ENCODE peak calls at places on chromosomes 13 and 19, in six cellular contexts. X, Z, H, M, L and K are unnamed samples.

GRCh38 chr19:4713384-4713951 is 10.2 kb downstream of the DPP9 start:
- DNase-seq in M (no peak), Z (peak; percentile 89), X (peak; percentile 96), H (peak; percentile 99), L (peak; percentile 99), K (peak; percentile 58)

GRCh38 chr19:43470288-43470687 is 4.9 kb upstream of the LYPD3 start:
- DNase-seq in M (peak; percentile 78), H (peak; percentile 32), X (peak; percentile 32), Z (no peak), L (peak; percentile 71), K (peak; percentile 24)

GRCh38 chr19:16338470-16339360 is 14.1 kb downstream of the KLF2 start:
- DNase-seq in L (peak; percentile 88), X (peak; percentile 95), H (peak; percentile 72), Z (peak; percentile 89), M (peak; percentile 86), K (peak; percentile 69)

GRCh38 chr13:102550507-102550906 is 46.3 kb upstream of the TPP2 start:
- DNase-seq in X (no peak), H (no peak), M (no peak), L (no peak), Z (no peak), K (no peak)

GRCh38 chr19:43812259-43812658 is 10.0 kb upstream of the LYPD5 start:
- DNase-seq in M (no peak), H (no peak), L (no peak), X (no peak), Z (no peak), K (no peak)

GRCh38 chr19:17282488-17283256 is 971 bp downstream of the ANKLE1 start:
- DNase-seq in H (peak; percentile 72), M (peak; percentile 91), X (peak; percentile 61), L (peak; percentile 80), Z (no peak), K (no peak)

GRCh38 chr19:3249408-3249807 is 24.9 kb downstream of the CELF5 start:
- DNase-seq in L (no peak), Z (no peak), M (peak; percentile 34), H (no peak), X (no peak), K (no peak)

GRCh38 chr13:30551194-30551593 is 66.5 kb upstream of the USPL1 start:
- DNase-seq in H (peak; percentile 24), X (no peak), M (no peak), L (peak; percentile 57), Z (no peak), K (no peak)

GRCh38 chr13:110746443-110746842 is 32.9 kb downstream of the ING1 start:
- DNase-seq in X (no peak), L (no peak), Z (no peak), H (no peak), M (no peak), K (no peak)

GRCh38 chr13:30043631-30043925 is 193.2 kb upstream of the UBL3 start:
- DNase-seq in Z (no peak), X (no peak), H (peak; percentile 69), L (no peak), M (no peak), K (no peak)

GRCh38 chr19:4676955-4677731 is 7.0 kb upstream of the MYDGF start:
- DNase-seq in L (peak; percentile 53), M (peak; percentile 44), Z (no peak), X (peak; percentile 35), H (no peak), K (no peak)

GRCh38 chr13:22793598-22794134 is 387.1 kb upstream of the SGCG start:
- DNase-seq in H (no peak), X (peak; percentile 26), M (no peak), L (no peak), Z (no peak), K (no peak)

GRCh38 chr19:39970674-39971379 is at the start of gene PSMC4:
- DNase-seq in X (peak; percentile 99), M (peak; percentile 99), Z (peak; percentile 98), L (peak; percentile 99), H (peak; percentile 99), K (peak; percentile 97)

GRCh38 chr19:3699071-3699740 is 1.1 kb downstream of the PIP5K1C start:
- DNase-seq in M (peak; percentile 45), X (no peak), H (peak; percentile 50), Z (peak; percentile 85), L (peak; percentile 57), K (no peak)

GRCh38 chr19:36054733-36055686 is at the start of gene WDR62:
- DNase-seq in Z (peak; percentile 95), X (peak; percentile 89), L (no peak), H (peak; percentile 91), M (peak; percentile 96), K (peak; percentile 67)

GRCh38 chr13:45361596-45362206 is 20.7 kb upstream of the TPT1 start:
- DNase-seq in X (no peak), Z (no peak), H (peak; percentile 91), M (no peak), L (peak; percentile 69), K (no peak)

GRCh38 chr13:45365558-45365885 is 24.5 kb upstream of the TPT1 start:
- DNase-seq in L (no peak), M (no peak), X (no peak), Z (no peak), H (peak; percentile 35), K (no peak)

GRCh38 chr13:45364876-45365557 is 24.0 kb upstream of the TPT1 start:
- DNase-seq in X (no peak), H (no peak), Z (no peak), L (no peak), M (no peak), K (no peak)

GRCh38 chr13:45367358-45367757 is 26.4 kb upstream of the TPT1 start:
- DNase-seq in H (peak; percentile 99), X (peak; percentile 91), M (peak; percentile 98), L (peak; percentile 94), Z (no peak), K (peak; percentile 45)

DNA sequence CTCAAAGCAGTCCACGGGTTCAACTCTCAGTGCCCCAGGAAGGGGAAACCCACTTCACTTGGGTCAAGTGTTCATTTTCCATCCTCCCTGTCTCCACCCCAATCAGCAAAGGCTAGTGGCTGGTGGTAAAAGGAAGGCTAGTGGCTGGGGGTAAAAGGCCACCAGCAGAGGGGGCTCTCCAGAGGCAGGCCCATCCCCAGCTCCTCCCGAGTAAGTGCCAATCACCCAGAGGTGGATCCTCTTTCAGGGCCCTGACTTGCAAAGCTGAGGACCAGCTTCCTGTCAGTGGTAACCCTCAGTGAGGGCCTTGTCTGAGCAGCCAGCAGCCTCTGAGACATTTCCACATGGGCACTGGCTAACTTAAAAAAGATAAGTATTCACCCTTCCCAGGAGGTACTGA is 22.0 kb upstream of the TPT1 start:
- DNase-seq in Z (no peak), X (no peak), M (peak; percentile 41), H (no peak), L (no peak), K (no peak)
- TF ChIP-seq CTCF in Z (no peak), X (peak; percentile 23), M (no peak), H (no peak), L (no peak), K (no peak)

GRCh38 chr19:6414793-6415591 is 9.6 kb downstream of the KHSRP start:
- DNase-seq in X (no peak), H (no peak), Z (no peak), L (no peak), M (no peak), K (no peak)
- TF ChIP-seq CTCF in X (no peak), H (no peak), Z (no peak), L (no peak), M (no peak), K (no peak)

GRCh38 chr19:27774337-27774736 is 1438.6 kb downstream of the UQCRFS1 start:
- DNase-seq in X (no peak), Z (no peak), M (peak; percentile 14), H (no peak), L (peak; percentile 23), K (no peak)
- TF ChIP-seq CTCF in X (peak; percentile 69), Z (no peak), M (no peak), H (peak; percentile 40), L (peak; percentile 52), K (peak; percentile 43)

DNA sequence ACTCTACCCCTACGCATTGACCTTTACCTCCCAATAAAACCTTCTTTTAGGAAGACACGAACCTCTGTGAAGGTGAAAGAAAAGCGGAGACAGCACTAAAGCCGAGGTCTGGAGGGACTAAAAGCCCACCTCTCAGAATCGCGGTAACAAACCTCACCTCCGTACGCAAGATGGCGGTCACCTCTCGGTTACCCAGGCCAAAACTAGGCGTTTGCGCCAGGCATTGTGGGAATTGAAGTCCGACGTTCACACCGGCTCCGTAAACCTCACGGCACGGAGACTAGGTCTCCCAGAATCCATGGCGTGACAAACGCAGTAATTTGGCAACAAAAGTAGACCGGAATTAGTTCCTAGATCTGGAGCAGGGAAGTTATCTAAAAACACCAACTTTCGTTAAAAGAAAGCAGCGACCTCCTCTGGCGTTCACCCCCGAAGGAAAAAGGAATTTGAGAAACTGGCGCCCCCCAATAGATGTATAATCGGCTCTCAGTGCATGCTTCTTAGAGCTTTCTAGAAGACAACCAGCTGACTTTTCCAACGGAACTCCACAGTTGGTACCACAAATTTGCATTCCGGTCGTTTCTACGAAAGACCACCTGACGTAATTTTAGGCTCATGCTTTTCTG is at the start of gene N4BP2L2:
- DNase-seq in H (peak; percentile 95), Z (peak; percentile 96), L (peak; percentile 98), X (peak; percentile 98), M (peak; percentile 95), K (peak; percentile 93)
- TF ChIP-seq CTCF in H (peak; percentile 8), Z (no peak), L (peak; percentile 24), X (peak; percentile 46), M (no peak), K (peak; percentile 47)

DNA sequence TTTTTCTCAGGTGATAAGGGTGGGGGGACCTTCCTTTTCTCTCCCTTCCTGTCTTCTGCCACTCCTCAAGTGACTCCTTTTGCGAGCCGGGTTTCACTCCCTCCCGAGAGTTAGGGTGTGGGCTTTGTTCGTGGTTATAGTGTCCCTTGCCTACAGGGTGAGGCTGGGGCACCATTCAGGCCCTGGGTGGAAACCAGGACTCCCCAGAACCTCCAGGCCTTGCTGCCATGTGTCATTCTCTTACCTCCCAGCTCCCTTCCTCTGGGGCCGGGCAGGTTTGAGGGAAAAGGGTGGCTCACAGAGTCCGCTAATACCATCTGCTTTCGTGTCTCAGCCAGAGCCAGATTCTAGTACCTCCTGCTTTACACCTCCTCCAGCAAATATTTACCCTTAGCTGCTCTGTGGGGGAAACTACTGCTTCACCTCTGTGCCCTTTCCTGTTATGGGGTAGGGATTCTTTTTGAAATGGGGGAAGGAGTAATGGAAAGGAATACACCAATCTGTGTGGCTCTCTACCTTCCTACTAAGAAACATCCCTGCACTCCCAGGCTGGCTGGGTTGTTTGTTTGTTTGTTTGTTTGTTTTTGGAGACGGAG is 2.8 kb downstream of the ACTN4 start:
- DNase-seq in H (no peak), X (no peak), L (no peak), M (no peak), Z (no peak), K (no peak)
- TF ChIP-seq CTCF in H (no peak), X (no peak), L (no peak), M (no peak), Z (no peak), K (no peak)

GRCh38 chr19:48844472-48844871 is 8.2 kb upstream of the HSD17B14 start:
- DNase-seq in Z (no peak), L (peak; percentile 59), H (peak; percentile 40), M (no peak), X (no peak), K (peak; percentile 16)
- TF ChIP-seq CTCF in Z (no peak), L (peak; percentile 20), H (peak; percentile 17), M (no peak), X (no peak), K (peak; percentile 27)

GRCh38 chr19:294819-295686 is 3.9 kb upstream of the PLPP2 start:
- DNase-seq in L (peak; percentile 29), X (peak; percentile 18), H (no peak), M (peak; percentile 60), Z (no peak), K (no peak)
- TF ChIP-seq CTCF in L (peak; percentile 79), X (peak; percentile 84), H (peak; percentile 83), M (peak; percentile 96), Z (peak; percentile 30), K (peak; percentile 75)

GRCh38 chr13:48942131-48942530 is 33.6 kb upstream of the FNDC3A start:
- DNase-seq in L (peak; percentile 72), X (peak; percentile 36), M (no peak), H (peak; percentile 39), Z (no peak), K (peak; percentile 3)
- TF ChIP-seq CTCF in L (no peak), X (no peak), M (no peak), H (no peak), Z (no peak), K (no peak)